ENCODE peak calls at places on chromosomes 16 and 17, in five cellular contexts. D is kidney; T is CD8-positive, alpha-beta T cell; X is SJCRH30; Q is lung. H is an unnamed sample. For H3K4me1, the result is how much of the 10 kb centered on the place peaks cover.

GRCh38 chr16:5060073-5060641 is 5.6 kb downstream of the C16orf89 start:
- DNase-seq in X (no peak), D (no peak), Q (no peak), T (no peak), H (no peak)

GRCh38 chr16:77835111-77835510 is 46.7 kb downstream of the VAT1L start:
- DNase-seq in T (no peak), D (no peak), X (no peak), Q (no peak), H (no peak)

GRCh38 chr17:20234266-20234665 is 225.1 kb downstream of the SPECC1 start:
- DNase-seq in X (no peak), D (no peak), T (peak), Q (no peak), H (no peak)

GRCh38 chr16:14564881-14565687 is 65.0 kb downstream of the PARN start:
- DNase-seq in T (no peak), Q (no peak), D (no peak), X (no peak), H (no peak)

GRCh38 chr17:32444301-32445074 is at the start of gene PSMD11:
- DNase-seq in Q (peak), D (peak), X (peak), T (peak), H (peak)

GRCh38 chr16:5005916-5006315 is 27.8 kb downstream of the NAGPA start:
- DNase-seq in Q (no peak), X (no peak), D (peak), T (no peak), H (no peak)

GRCh38 chr17:73750975-73751374 is 106.7 kb upstream of the SDK2 start:
- DNase-seq in X (no peak), Q (no peak), T (no peak), D (no peak), H (no peak)

GRCh38 chr17:56810286-56810781 is 23.4 kb downstream of the C17orf67 start:
- DNase-seq in Q (no peak), T (no peak), D (no peak), X (peak), H (no peak)

GRCh38 chr17:75344664-75345063 is 55.4 kb upstream of the SLC25A19 start:
- DNase-seq in X (peak), Q (no peak), D (no peak), T (peak), H (no peak)

GRCh38 chr16:48126801-48127644 is 28.8 kb downstream of the ABCC12 start:
- DNase-seq in D (peak), X (peak), Q (peak), T (no peak), H (peak)

GRCh38 chr17:78144736-78145641 is 1.2 kb upstream of the C17orf99 start:
- DNase-seq in D (peak), Q (peak), X (peak), T (no peak), H (no peak)

GRCh38 chr17:61761827-61762226 is 101.5 kb downstream of the BRIP1 start:
- DNase-seq in Q (no peak), T (no peak), D (no peak), X (no peak), H (no peak)

GRCh38 chr16:19463468-19464315 is 46.0 kb downstream of the TMC5 start:
- DNase-seq in Q (no peak), X (no peak), D (no peak), T (no peak), H (no peak)

GRCh38 chr17:65455972-65456343 is 105.5 kb downstream of the AXIN2 start:
- DNase-seq in X (peak), T (no peak), Q (peak), D (no peak), H (no peak)

GRCh38 chr16:67783353-67783725 is 23.0 kb downstream of the RANBP10 start:
- DNase-seq in X (no peak), D (no peak), Q (no peak), T (no peak), H (no peak)

GRCh38 chr17:15408803-15409202 is 58.6 kb downstream of the CDRT4 start:
- DNase-seq in X (no peak), D (no peak), Q (no peak), T (no peak), H (peak)

GRCh38 chr17:82228278-82228841 is 482 bp upstream of the SLC16A3 start:
- DNase-seq in Q (no peak), D (peak), X (no peak), T (peak), H (no peak)

GRCh38 chr17:3639981-3640596 is 3.5 kb downstream of the CTNS start:
- DNase-seq in X (no peak), Q (no peak), T (no peak), D (no peak), H (no peak)

GRCh38 chr16:51440096-51440495 is 289.0 kb upstream of the SALL1 start:
- DNase-seq in Q (no peak), T (no peak), D (no peak), X (no peak), H (no peak)

GRCh38 chr16:31780342-31780741 is 93.3 kb upstream of the ZNF267 start:
- DNase-seq in Q (no peak), X (no peak), D (no peak), T (no peak), H (no peak)

GRCh38 chr17:9021985-9022552 is 759 bp downstream of the NTN1 start:
- DNase-seq in Q (no peak), D (peak), X (no peak), T (no peak), H (no peak)

GRCh38 chr17:2925011-2925410 is 128.8 kb downstream of the RAP1GAP2 start:
- DNase-seq in D (peak), Q (no peak), T (no peak), X (no peak), H (no peak)

GRCh38 chr17:57090560-57091185 is 5.6 kb downstream of the AKAP1 start:
- DNase-seq in Q (no peak), D (no peak), X (no peak), T (no peak), H (no peak)

GRCh38 chr17:80687819-80688218 is 143.2 kb downstream of the RPTOR start:
- DNase-seq in D (no peak), Q (no peak), T (no peak), X (no peak), H (no peak)

GRCh38 chr16:66554492-66554891 is 2.1 kb downstream of the CKLF start:
- DNase-seq in D (no peak), T (peak), X (no peak), Q (no peak), H (no peak)

GRCh38 chr16:54923988-54924387 is 6.7 kb upstream of the IRX5 start:
- DNase-seq in D (no peak), T (no peak), X (no peak), Q (no peak), H (no peak)

GRCh38 chr17:68089881-68090280 is 54.3 kb downstream of the KPNA2 start:
- DNase-seq in T (peak), X (peak), Q (peak), D (no peak), H (peak)

GRCh38 chr16:78098087-78098486 is 1.4 kb upstream of the WWOX start:
- DNase-seq in X (no peak), T (no peak), D (no peak), Q (no peak), H (no peak)

GRCh38 chr17:6355196-6355595 is 79.7 kb downstream of the AIPL1 start:
- DNase-seq in Q (no peak), X (no peak), T (no peak), D (no peak), H (no peak)

GRCh38 chr16:71461686-71462648 is at the start of gene ZNF23:
- DNase-seq in Q (peak), X (peak), D (peak), T (peak), H (peak)

GRCh38 chr16:31430380-31431052 is 2.4 kb upstream of the COX6A2 start:
- DNase-seq in X (no peak), T (no peak), Q (no peak), D (peak), H (no peak)

GRCh38 chr17:21376835-21377690 is 906 bp downstream of the KCNJ12 start:
- DNase-seq in X (no peak), D (no peak), Q (no peak), T (no peak), H (peak)

GRCh38 chr17:50219345-50219744 is 17.9 kb upstream of the COL1A1 start:
- DNase-seq in X (no peak), Q (no peak), D (no peak), T (no peak), H (peak)

GRCh38 chr16:82744958-82745357 is 118.2 kb downstream of the CDH13 start:
- DNase-seq in D (no peak), X (no peak), T (no peak), Q (no peak), H (no peak)

GRCh38 chr17:79207957-79208356 is 133.3 kb downstream of the ENGASE start:
- DNase-seq in Q (no peak), X (no peak), T (no peak), D (no peak), H (no peak)

GRCh38 chr16:28895609-28896008 is 17.3 kb downstream of the ATP2A1 start:
- DNase-seq in Q (no peak), X (no peak), D (no peak), T (no peak), H (no peak)

GRCh38 chr17:49976163-49976827 is 7.3 kb downstream of the DLX4 start:
- DNase-seq in D (no peak), Q (no peak), X (peak), T (no peak), H (no peak)

GRCh38 chr16:63188076-63188771 is 1152.0 kb upstream of the CDH8 start:
- DNase-seq in D (no peak), T (no peak), X (no peak), Q (no peak), H (no peak)

GRCh38 chr16:19907161-19907992 is 22.7 kb upstream of the GPRC5B start:
- DNase-seq in Q (peak), X (peak), D (peak), T (peak), H (peak)

GRCh38 chr17:58208344-58208743 is 10.7 kb downstream of the MKS1 start:
- DNase-seq in T (no peak), D (no peak), X (no peak), Q (no peak), H (no peak)

GRCh38 chr17:62860962-62861873 is 53.1 kb upstream of the MARCHF10 start:
- DNase-seq in X (peak), D (no peak), T (no peak), Q (no peak), H (no peak)
- H3K4me1 ChIP-seq in X (under half), D (under half), T (under half), Q (under half), H (under half)

GRCh38 chr16:27364493-27365141 is 37.4 kb upstream of the IL21R start:
- DNase-seq in D (no peak), X (no peak), T (no peak), Q (peak), H (peak)

GRCh38 chr16:27363797-27364196 is 38.2 kb upstream of the IL21R start:
- DNase-seq in X (no peak), Q (peak), T (no peak), D (no peak), H (peak)

GRCh38 chr16:27363246-27363632 is 38.7 kb upstream of the IL21R start:
- DNase-seq in X (no peak), Q (no peak), D (no peak), T (no peak), H (no peak)

GRCh38 chr16:27366687-27367462 is 35.1 kb upstream of the IL21R start:
- DNase-seq in T (peak), Q (no peak), X (no peak), D (no peak), H (no peak)

GRCh38 chr16:27365142-27366089 is 36.6 kb upstream of the IL21R start:
- DNase-seq in D (no peak), X (no peak), T (no peak), Q (no peak), H (peak)
- H3K4me1 ChIP-seq in D (under half), X (under half), T (under half), Q (under half), H (under half)

DNA sequence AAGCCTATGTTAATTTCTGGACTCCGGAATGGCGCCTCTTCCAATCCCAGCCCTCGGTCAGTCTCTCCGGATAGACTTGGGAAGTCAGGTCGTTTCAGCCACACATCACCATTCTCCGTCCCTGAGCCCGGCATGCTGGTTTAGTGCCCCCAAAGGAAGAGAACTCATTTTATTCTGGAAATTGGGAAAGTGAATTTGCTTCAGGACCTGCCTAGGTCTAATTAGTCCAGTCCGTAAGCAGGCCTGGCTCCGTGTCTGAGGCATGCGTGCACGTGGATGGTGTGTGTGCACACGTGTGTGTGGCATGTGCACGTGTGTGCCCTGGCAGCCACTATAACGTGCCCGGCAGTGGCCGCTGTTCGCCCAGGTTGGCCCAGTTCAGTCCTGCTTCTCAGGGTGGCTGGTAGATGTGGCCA is 77.4 kb downstream of the RPA1 start:
- DNase-seq in X (no peak), D (no peak), T (no peak), Q (no peak), H (no peak)
- H3K4me1 ChIP-seq in X (under half), D (under half), T (under half), Q (under half), H (under half)

DNA sequence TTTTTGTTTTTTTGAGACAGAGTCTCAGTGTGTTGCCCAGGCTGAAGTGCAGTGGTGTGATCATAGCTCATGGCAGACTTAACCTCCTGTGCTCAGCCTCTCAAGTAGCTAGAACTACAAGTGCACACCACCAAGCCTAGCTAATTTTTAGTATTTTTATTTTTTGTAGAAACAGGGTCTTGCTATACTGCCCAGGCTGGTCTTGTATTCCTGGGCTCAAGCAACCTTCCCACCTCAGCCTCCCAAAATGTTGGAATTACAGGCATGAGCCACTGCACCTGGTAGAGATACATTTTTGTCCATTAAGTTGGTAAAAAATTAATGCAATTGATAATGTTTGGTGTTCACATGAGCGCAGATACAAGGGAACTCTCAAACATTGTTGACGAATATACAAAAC is 22.2 kb upstream of the SRCIN1 start:
- DNase-seq in X (no peak), T (no peak), Q (no peak), D (no peak), H (no peak)
- H3K4me1 ChIP-seq in X (under half), T (under half), Q (under half), D (under half), H (under half)

GRCh38 chr17:66750756-66751543 is 84.0 kb upstream of the CACNG5 start:
- DNase-seq in D (no peak), T (no peak), Q (no peak), X (no peak), H (no peak)

GRCh38 chr17:66747561-66748275 is 87.2 kb upstream of the CACNG5 start:
- DNase-seq in D (no peak), Q (no peak), T (no peak), X (no peak), H (no peak)

GRCh38 chr17:66748578-66748977 is 86.3 kb upstream of the CACNG5 start:
- DNase-seq in Q (no peak), T (no peak), X (no peak), D (no peak), H (no peak)

GRCh38 chr17:66749217-66749832 is 85.6 kb upstream of the CACNG5 start:
- DNase-seq in T (no peak), D (no peak), Q (no peak), X (no peak), H (no peak)

DNA sequence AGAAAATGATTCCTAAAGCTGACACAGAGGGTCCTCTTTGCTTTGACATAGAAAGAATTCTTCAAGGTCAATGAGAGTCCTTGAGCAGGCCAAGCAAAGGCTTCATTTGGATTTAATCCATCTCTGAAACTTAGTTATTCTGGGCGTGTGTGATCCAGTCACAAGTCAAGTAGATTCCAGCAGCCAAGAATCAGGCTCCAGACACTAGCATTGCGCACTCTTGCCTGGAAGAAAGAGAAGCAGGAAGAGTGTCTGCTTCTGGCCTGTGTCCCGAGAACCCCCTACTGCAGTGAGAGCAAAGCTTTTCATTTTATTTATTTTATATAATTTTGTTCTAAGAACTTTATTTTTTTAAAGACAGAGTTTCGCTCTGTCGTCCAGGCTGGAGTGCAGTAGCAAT is 88.2 kb upstream of the CACNG5 start:
- DNase-seq in D (no peak), Q (no peak), X (no peak), T (no peak), H (no peak)
- H3K4me1 ChIP-seq in D (under half), Q (under half), X (under half), T (under half), H (under half)

DNA sequence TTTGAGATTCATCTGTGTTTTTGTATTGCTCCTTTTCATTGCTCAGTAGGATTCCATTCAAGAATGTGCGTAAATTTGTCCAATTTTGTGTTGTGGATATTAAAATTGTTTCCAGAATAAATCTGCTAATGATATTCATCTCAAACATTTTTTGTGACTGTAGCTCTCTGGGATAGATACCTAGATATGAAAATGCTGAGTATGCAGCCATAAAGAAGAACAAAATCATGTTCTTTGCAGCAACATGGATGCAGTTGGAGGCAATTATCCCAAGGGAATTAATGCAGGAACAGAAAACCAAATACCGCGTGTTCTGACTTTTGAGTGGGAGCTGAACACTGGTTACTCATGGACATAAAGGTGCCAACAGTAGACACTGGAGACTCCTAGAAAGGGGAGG is 40.2 kb upstream of the ATF7IP2 start:
- DNase-seq in T (no peak), Q (no peak), D (no peak), X (no peak), H (no peak)
- H3K4me1 ChIP-seq in T (under half), Q (under half), D (under half), X (under half), H (under half)